ENCODE peak calls at places on chromosomes 1 and 21, in four cellular contexts. I, M, Y and O are unnamed samples.

GRCh38 chr1:24720152-24720551 is 25.1 kb upstream of the CLIC4 start:
- DNase-seq in M (peak; percentile 60), Y (no peak), I (no peak), O (peak; percentile 20)

GRCh38 chr1:228903573-228904122 is 168.4 kb downstream of the RHOU start:
- DNase-seq in I (no peak), Y (no peak), M (no peak), O (peak; percentile 22)

GRCh38 chr1:113452921-113453770 is 62.8 kb downstream of the MAGI3 start:
- DNase-seq in Y (peak; percentile 16), M (no peak), I (no peak), O (peak; percentile 44)

GRCh38 chr1:219066631-219067349 is 106.9 kb upstream of the LYPLAL1 start:
- DNase-seq in I (no peak), Y (no peak), M (no peak), O (peak; percentile 72)

GRCh38 chr1:228198977-228199590 is 8.8 kb upstream of the OBSCN start:
- DNase-seq in M (no peak), I (no peak), Y (no peak), O (no peak)

GRCh38 chr1:27581823-27582243 is 22.1 kb downstream of the AHDC1 start:
- DNase-seq in M (no peak), Y (no peak), I (no peak), O (no peak)

GRCh38 chr1:208599063-208599462 is 354.9 kb upstream of the PLXNA2 start:
- DNase-seq in M (no peak), I (no peak), Y (no peak), O (no peak)

GRCh38 chr1:115280073-115280472 is 58.0 kb downstream of the NGF start:
- DNase-seq in M (no peak), I (no peak), Y (no peak), O (peak; percentile 23)

GRCh38 chr1:167483790-167484189 is 34.5 kb downstream of the CD247 start:
- DNase-seq in I (no peak), Y (no peak), M (no peak), O (no peak)

GRCh38 chr1:165560834-165561233 is 17.0 kb downstream of the LRRC52 start:
- DNase-seq in I (no peak), Y (no peak), M (no peak), O (no peak)

GRCh38 chr1:156860639-156861423 is at the start of gene NTRK1:
- DNase-seq in Y (peak; percentile 54), I (no peak), M (no peak), O (peak; percentile 49)

GRCh38 chr1:167555971-167556714 is 2.6 kb upstream of the CREG1 start:
- DNase-seq in I (peak; percentile 41), Y (peak; percentile 70), M (peak; percentile 58), O (peak; percentile 79)

GRCh38 chr1:234998174-234998741 is 130.4 kb downstream of the TOMM20 start:
- DNase-seq in M (peak; percentile 64), I (no peak), Y (no peak), O (peak; percentile 38)

GRCh38 chr1:26482921-26483320 is 10.7 kb downstream of the HMGN2 start:
- DNase-seq in M (no peak), I (no peak), Y (no peak), O (peak; percentile 34)

GRCh38 chr1:221697924-221698425 is 43.9 kb downstream of the DUSP10 start:
- DNase-seq in Y (no peak), M (peak; percentile 27), I (no peak), O (no peak)

GRCh38 chr1:22398656-22399420 is 52.8 kb upstream of the ZBTB40 start:
- DNase-seq in M (no peak), Y (no peak), I (no peak), O (peak; percentile 64)

GRCh38 chr1:23198373-23198772 is 18.9 kb downstream of the HTR1D start:
- DNase-seq in I (no peak), M (no peak), Y (no peak), O (peak; percentile 94)

GRCh38 chr1:63063367-63063766 is 259.0 kb upstream of the FOXD3 start:
- DNase-seq in I (no peak), Y (no peak), M (no peak), O (no peak)

GRCh38 chr21:32172106-32172505 is 106.7 kb downstream of the MIS18A start:
- DNase-seq in Y (no peak), M (no peak), I (no peak), O (no peak)

GRCh38 chr1:159071970-159072582 is 4.5 kb downstream of the AIM2 start:
- DNase-seq in Y (peak; percentile 47), M (no peak), I (no peak), O (peak; percentile 69)

GRCh38 chr1:27366113-27366410 is 699 bp downstream of the MAP3K6 start:
- DNase-seq in Y (peak; percentile 52), I (peak; percentile 74), M (peak; percentile 58), O (peak; percentile 90)

GRCh38 chr1:116820362-116820761 is 66.1 kb downstream of the CD2 start:
- DNase-seq in I (no peak), M (no peak), Y (no peak), O (peak; percentile 99)

GRCh38 chr21:34083357-34083756 is 10.0 kb downstream of the MRPS6 start:
- DNase-seq in M (no peak), Y (no peak), I (no peak), O (no peak)

GRCh38 chr1:246820666-246821065 is 96.5 kb downstream of the SCCPDH start:
- DNase-seq in Y (no peak), M (no peak), I (no peak), O (no peak)

GRCh38 chr1:17973694-17974093 is 133.9 kb upstream of the IGSF21 start:
- DNase-seq in M (no peak), Y (no peak), I (no peak), O (no peak)

GRCh38 chr1:236685205-236685916 is 938 bp upstream of the ACTN2 start:
- DNase-seq in M (no peak), I (no peak), Y (no peak), O (no peak)

GRCh38 chr1:178438432-178438831 is 58.3 kb downstream of the CLEC20A start:
- DNase-seq in Y (no peak), I (no peak), M (no peak), O (peak; percentile 35)

GRCh38 chr1:13935336-13935735 is 235.3 kb downstream of the PRDM2 start:
- DNase-seq in Y (no peak), I (no peak), M (no peak), O (no peak)